ENCODE peak calls at places on chromosomes 11 and 22, in five cellular contexts. E is Ammon's horn; V is stimulated activated CD8-positive, alpha-beta memory T cell treated with anti-CD3 and anti-CD28 coated beads, Interleukin-15, amount 100 ng/mL, for 4 hours; S is cardiac muscle cell; T is PC-3. R is an unnamed sample.

GRCh38 chr11:126344291-126344970 is 11.1 kb upstream of the ST3GAL4 start:
- DNase-seq in E (no peak), V (no peak), S (no peak), T (no peak), R (no peak)

GRCh38 chr11:64914123-64914522 is 2.9 kb downstream of the ATG2A start:
- DNase-seq in E (no peak), V (no peak), S (no peak), T (no peak), R (no peak)

GRCh38 chr11:115201121-115201792 is 303.0 kb downstream of the CADM1 start:
- DNase-seq in E (no peak), V (no peak), S (no peak), T (no peak), R (no peak)

GRCh38 chr11:121408830-121409229 is 43.3 kb upstream of the SORL1 start:
- DNase-seq in E (no peak), V (no peak), S (no peak), T (peak; percentile 31), R (no peak)

GRCh38 chr11:19101803-19102520 is 15.0 kb upstream of the ZDHHC13 start:
- DNase-seq in E (no peak), V (no peak), S (no peak), T (peak; percentile 79), R (no peak)

GRCh38 chr11:117953029-117953671 is 23.9 kb upstream of the TMPRSS13 start:
- DNase-seq in E (no peak), V (no peak), S (no peak), T (no peak), R (no peak)

GRCh38 chr22:38700789-38701628 is at the start of gene JOSD1:
- DNase-seq in E (peak; percentile 97), V (peak; percentile 94), S (peak; percentile 94), T (peak; percentile 93), R (peak; percentile 82)

GRCh38 chr11:128291835-128292234 is 295.5 kb downstream of the ETS1 start:
- DNase-seq in E (no peak), V (peak; percentile 64), S (no peak), T (peak; percentile 26), R (no peak)

GRCh38 chr11:111001986-111002616 is 243.4 kb upstream of the POU2AF2 start:
- DNase-seq in E (no peak), V (no peak), S (no peak), T (peak; percentile 57), R (no peak)

GRCh38 chr22:20130739-20131592 is 638 bp upstream of the ZDHHC8 start:
- DNase-seq in E (peak; percentile 84), V (peak; percentile 61), S (peak; percentile 93), T (peak; percentile 67), R (no peak)

GRCh38 chr11:58788355-58789023 is 56.0 kb downstream of the GLYATL2 start:
- DNase-seq in E (peak; percentile 66), V (no peak), S (peak; percentile 62), T (peak; percentile 91), R (no peak)

GRCh38 chr11:16604784-16605439 is 133.5 kb upstream of the C11orf58 start:
- DNase-seq in E (peak; percentile 17), V (no peak), S (peak; percentile 72), T (no peak), R (no peak)

GRCh38 chr22:44445731-44446130 is 52.3 kb downstream of the RTL6 start:
- DNase-seq in E (no peak), V (no peak), S (no peak), T (peak; percentile 46), R (no peak)

GRCh38 chr11:116578971-116579687 is 193.7 kb downstream of the BUD13 start:
- DNase-seq in E (peak; percentile 48), V (no peak), S (no peak), T (no peak), R (peak; percentile 68)

GRCh38 chr22:30290679-30291333 is 1.5 kb upstream of the CASTOR1 start:
- DNase-seq in E (peak; percentile 93), V (no peak), S (peak; percentile 61), T (peak; percentile 62), R (no peak)

GRCh38 chr11:75214411-75214821 is 26.2 kb upstream of the TPBGL start:
- DNase-seq in E (peak; percentile 43), V (peak; percentile 34), S (peak; percentile 96), T (peak; percentile 90), R (peak; percentile 91)

GRCh38 chr11:104076455-104076854 is 40.0 kb downstream of the DDI1 start:
- DNase-seq in E (no peak), V (no peak), S (no peak), T (no peak), R (no peak)

GRCh38 chr11:47244664-47245350 is 3.8 kb downstream of the ACP2 start:
- DNase-seq in E (no peak), V (no peak), S (no peak), T (no peak), R (no peak)

GRCh38 chr11:122717264-122717867 is 61.8 kb downstream of the UBASH3B start:
- DNase-seq in E (peak; percentile 20), V (no peak), S (no peak), T (no peak), R (no peak)